ENCODE peak calls at places on chromosome 6, in ten cellular contexts. M is cardiac muscle cell; T is NCI-H1105; K is Calu3; Q is astrocyte of the spinal cord; G is CD8-positive, alpha-beta memory T cell; O is activated T-cell treated with anti-CD3 and anti-CD28 coated beads, Interleukin-2, amount 50 U/mL, for 72 hours; V is kidney glomerular epithelial cell; Y is activated CD8-positive, alpha-beta memory T cell treated with anti-CD3 and anti-CD28 coated beads, Interleukin-2, amount 50 U/mL, for 4 hours; J is neuronal stem cell. N is an unnamed sample.

GRCh38 chr6:20811112-20811746 is 277.0 kb downstream of the CDKAL1 start:
- DNase-seq in V (peak), J (peak), G (no peak), O (no peak), T (no peak), Q (peak), Y (no peak), K (peak), M (peak), N (no peak)

GRCh38 chr6:35713426-35713825 is 23.4 kb upstream of the ARMC12 start:
- DNase-seq in M (no peak), V (no peak), K (no peak), O (no peak), G (no peak), T (no peak), J (no peak), Q (no peak), Y (no peak), N (no peak)

GRCh38 chr6:44940367-44940766 is 387.8 kb upstream of the RUNX2 start:
- DNase-seq in T (no peak), Y (no peak), K (no peak), Q (no peak), J (no peak), O (no peak), V (no peak), M (no peak), G (no peak), N (no peak)

GRCh38 chr6:163356324-163356723 is 58.2 kb upstream of the QKI start:
- DNase-seq in V (no peak), O (no peak), G (no peak), Q (peak), T (no peak), K (no peak), Y (no peak), J (no peak), M (peak), N (peak)

GRCh38 chr6:43493833-43494232 is 16.3 kb downstream of the LRRC73 start:
- DNase-seq in K (no peak), J (no peak), Q (no peak), G (no peak), T (no peak), O (no peak), M (no peak), V (no peak), Y (no peak), N (no peak)

GRCh38 chr6:39231844-39232243 is 2.6 kb upstream of the KCNK5 start:
- DNase-seq in Y (no peak), G (no peak), K (no peak), Q (no peak), T (no peak), M (no peak), J (no peak), V (no peak), O (no peak), N (no peak)

GRCh38 chr6:170045981-170046667 is 244.8 kb downstream of the DLL1 start:
- DNase-seq in K (no peak), J (no peak), Y (no peak), O (no peak), Q (no peak), T (no peak), M (peak), V (no peak), G (no peak), N (no peak)

GRCh38 chr6:106069478-106069877 is 16.7 kb upstream of the PRDM1 start:
- DNase-seq in V (peak), K (peak), M (peak), J (no peak), O (no peak), Q (peak), G (no peak), Y (no peak), T (peak), N (no peak)

GRCh38 chr6:50795574-50795973 is 23.1 kb upstream of the TFAP2B start:
- DNase-seq in T (no peak), K (no peak), Q (no peak), V (no peak), G (no peak), M (no peak), O (no peak), J (no peak), Y (no peak), N (no peak)

GRCh38 chr6:129642322-129642721 is 67.7 kb downstream of the ARHGAP18 start:
- DNase-seq in M (no peak), J (no peak), V (no peak), G (no peak), T (no peak), Y (no peak), K (no peak), O (no peak), Q (no peak), N (no peak)

GRCh38 chr6:119158057-119158848 is 79.8 kb upstream of the FAM184A start:
- DNase-seq in Y (no peak), M (peak), Q (peak), V (no peak), J (no peak), K (no peak), T (no peak), G (no peak), O (no peak), N (peak)

GRCh38 chr6:14930366-14930989 is 315.4 kb upstream of the JARID2 start:
- DNase-seq in K (peak), G (no peak), V (no peak), Q (no peak), J (no peak), M (no peak), T (no peak), O (no peak), Y (no peak), N (no peak)

GRCh38 chr6:123625697-123626096 is 11.1 kb downstream of the TRDN start:
- DNase-seq in Y (no peak), T (no peak), K (no peak), V (no peak), Q (no peak), O (no peak), M (no peak), J (no peak), G (no peak), N (no peak)

GRCh38 chr6:11190625-11191245 is 41.7 kb downstream of the NEDD9 start:
- DNase-seq in O (no peak), Q (no peak), M (no peak), G (no peak), K (no peak), V (no peak), J (no peak), T (no peak), Y (no peak), N (no peak)

GRCh38 chr6:25332671-25333071 is 53.5 kb downstream of the CARMIL1 start:
- DNase-seq in G (no peak), O (no peak), Q (no peak), M (no peak), Y (no peak), K (no peak), J (no peak), T (no peak), V (no peak), N (no peak)

GRCh38 chr6:22737331-22737730 is 168.0 kb downstream of the HDGFL1 start:
- DNase-seq in M (peak), J (peak), Y (no peak), G (no peak), V (peak), T (no peak), K (peak), Q (peak), O (no peak), N (no peak)